ENCODE peak calls at places on chromosomes 12 and 14, in eight cellular contexts. P is lung, Z is stomach, A is aorta, C is psoas muscle, D is WERI-Rb-1, M is A549, U is neural progenitor cell. T is an unnamed sample.
A peak's percentile ranks its signal among the peaks of the same experiment; 100 is the strongest.

GRCh38 chr12:15962760-15963159 is 51.6 kb downstream of the DERA start:
- DNase-seq in Z (no peak), P (no peak), U (no peak), C (no peak), A (no peak), M (no peak), D (no peak), T (no peak)

GRCh38 chr12:13582421-13582820 is 385.9 kb downstream of the EMP1 start:
- DNase-seq in D (no peak), M (no peak), P (no peak), C (no peak), U (no peak), Z (no peak), A (no peak), T (no peak)

GRCh38 chr12:58916891-58917570 is 3.3 kb downstream of the LRIG3 start:
- DNase-seq in P (no peak), A (no peak), U (peak; percentile 38), D (no peak), M (no peak), Z (no peak), C (no peak), T (no peak)

GRCh38 chr14:48350971-48351370 is 675.6 kb upstream of the MDGA2 start:
- DNase-seq in D (no peak), P (no peak), U (no peak), M (no peak), A (no peak), C (no peak), Z (no peak), T (no peak)

GRCh38 chr14:101584049-101584859 is 23.0 kb downstream of the DIO3 start:
- DNase-seq in D (no peak), C (peak; percentile 45), Z (no peak), A (no peak), U (no peak), P (no peak), M (no peak), T (no peak)

GRCh38 chr12:121894633-121895032 is 6.0 kb downstream of the PSMD9 start:
- DNase-seq in D (peak; percentile 55), C (no peak), P (no peak), A (no peak), M (peak; percentile 49), U (peak; percentile 59), Z (no peak), T (no peak)

GRCh38 chr14:84877061-84877460 is 652.9 kb upstream of the FLRT2 start:
- DNase-seq in A (no peak), M (no peak), U (no peak), C (no peak), D (no peak), P (no peak), Z (no peak), T (no peak)

GRCh38 chr12:130715996-130716917 is at the start of gene RIMBP2:
- DNase-seq in C (no peak), A (no peak), U (peak; percentile 82), P (no peak), D (peak; percentile 86), Z (peak; percentile 14), M (no peak), T (peak; percentile 50)

GRCh38 chr14:104422301-104423223 is 157.0 kb upstream of the C14orf180 start:
- DNase-seq in M (no peak), P (no peak), Z (peak; percentile 18), D (no peak), U (no peak), A (no peak), C (no peak), T (peak; percentile 45)

GRCh38 chr12:123058980-123059379 is 78.5 kb downstream of the ARL6IP4 start:
- DNase-seq in U (no peak), D (no peak), P (no peak), Z (no peak), A (no peak), C (no peak), M (no peak), T (no peak)

GRCh38 chr12:66210840-66211239 is 21.8 kb downstream of the IRAK3 start:
- DNase-seq in P (no peak), M (no peak), D (no peak), C (no peak), Z (no peak), A (no peak), U (no peak), T (no peak)

GRCh38 chr12:110928700-110929099 is 8.3 kb upstream of the MYL2 start:
- DNase-seq in P (no peak), A (no peak), M (no peak), D (no peak), U (no peak), Z (no peak), C (no peak), T (peak; percentile 56)

GRCh38 chr12:126998747-126999285 is 1268.2 kb upstream of the TMEM132C start:
- DNase-seq in A (no peak), U (peak; percentile 87), C (no peak), M (no peak), Z (no peak), P (no peak), D (no peak), T (no peak)
- H3K27ac ChIP-seq in A (no peak overlapping the region), U (no peak overlapping the region), C (no peak overlapping the region), M (no peak overlapping the region), Z (no peak overlapping the region), P (no peak overlapping the region), D (no peak overlapping the region), T (no peak overlapping the region)

GRCh38 chr12:127621366-127621765 is 645.6 kb upstream of the TMEM132C start:
- DNase-seq in A (no peak), C (no peak), P (no peak), U (peak; percentile 16), D (no peak), M (no peak), Z (no peak), T (no peak)

GRCh38 chr12:127625372-127625771 is 641.6 kb upstream of the TMEM132C start:
- DNase-seq in P (no peak), U (no peak), Z (no peak), A (no peak), C (no peak), M (no peak), D (no peak), T (no peak)

GRCh38 chr12:127619869-127620769 is 646.9 kb upstream of the TMEM132C start:
- DNase-seq in D (peak; percentile 41), C (no peak), Z (no peak), M (no peak), A (no peak), P (no peak), U (peak; percentile 7), T (no peak)

GRCh38 chr12:127623362-127623761 is 643.6 kb upstream of the TMEM132C start:
- DNase-seq in C (no peak), D (no peak), P (no peak), Z (peak; percentile 63), U (no peak), A (no peak), M (no peak), T (no peak)

GRCh38 chr12:127620956-127621355 is 646.0 kb upstream of the TMEM132C start:
- DNase-seq in M (no peak), P (no peak), Z (no peak), D (peak; percentile 56), C (no peak), A (no peak), U (peak; percentile 33), T (no peak)
- H3K27ac ChIP-seq in M (no peak overlapping the region), P (no peak overlapping the region), Z (no peak overlapping the region), D (peak overlapping the region; percentile 29), C (no peak overlapping the region), A (peak overlapping the region; percentile 42), U (no peak overlapping the region), T (no peak overlapping the region)

GRCh38 chr12:132061641-132062430 is 82.3 kb downstream of the DDX51 start:
- DNase-seq in C (no peak), P (no peak), A (peak; percentile 70), M (no peak), U (no peak), D (no peak), Z (no peak), T (no peak)
- H3K27ac ChIP-seq in C (no peak overlapping the region), P (no peak overlapping the region), A (no peak overlapping the region), M (no peak overlapping the region), U (no peak overlapping the region), D (no peak overlapping the region), Z (no peak overlapping the region), T (no peak overlapping the region)

GRCh38 chr14:95664046-95664445 is 22.2 kb upstream of the TCL1B start:
- DNase-seq in Z (peak; percentile 51), U (no peak), P (no peak), D (no peak), A (no peak), C (no peak), M (no peak), T (no peak)

GRCh38 chr14:95663226-95663797 is 22.9 kb upstream of the TCL1B start:
- DNase-seq in D (no peak), A (no peak), C (no peak), P (no peak), Z (no peak), M (no peak), U (no peak), T (no peak)

GRCh38 chr14:95660550-95661515 is 25.4 kb upstream of the TCL1B start:
- DNase-seq in Z (no peak), A (no peak), C (no peak), U (no peak), D (no peak), M (no peak), P (no peak), T (no peak)

GRCh38 chr14:95664546-95664945 is 21.7 kb upstream of the TCL1B start:
- DNase-seq in C (no peak), D (no peak), M (no peak), Z (no peak), U (no peak), A (no peak), P (no peak), T (no peak)

GRCh38 chr14:95662376-95663186 is 23.6 kb upstream of the TCL1B start:
- DNase-seq in Z (no peak), M (no peak), C (no peak), U (no peak), A (no peak), D (no peak), P (no peak), T (no peak)
- H3K27ac ChIP-seq in Z (no peak overlapping the region), M (no peak overlapping the region), C (no peak overlapping the region), U (no peak overlapping the region), A (no peak overlapping the region), D (no peak overlapping the region), P (no peak overlapping the region), T (no peak overlapping the region)

DNA sequence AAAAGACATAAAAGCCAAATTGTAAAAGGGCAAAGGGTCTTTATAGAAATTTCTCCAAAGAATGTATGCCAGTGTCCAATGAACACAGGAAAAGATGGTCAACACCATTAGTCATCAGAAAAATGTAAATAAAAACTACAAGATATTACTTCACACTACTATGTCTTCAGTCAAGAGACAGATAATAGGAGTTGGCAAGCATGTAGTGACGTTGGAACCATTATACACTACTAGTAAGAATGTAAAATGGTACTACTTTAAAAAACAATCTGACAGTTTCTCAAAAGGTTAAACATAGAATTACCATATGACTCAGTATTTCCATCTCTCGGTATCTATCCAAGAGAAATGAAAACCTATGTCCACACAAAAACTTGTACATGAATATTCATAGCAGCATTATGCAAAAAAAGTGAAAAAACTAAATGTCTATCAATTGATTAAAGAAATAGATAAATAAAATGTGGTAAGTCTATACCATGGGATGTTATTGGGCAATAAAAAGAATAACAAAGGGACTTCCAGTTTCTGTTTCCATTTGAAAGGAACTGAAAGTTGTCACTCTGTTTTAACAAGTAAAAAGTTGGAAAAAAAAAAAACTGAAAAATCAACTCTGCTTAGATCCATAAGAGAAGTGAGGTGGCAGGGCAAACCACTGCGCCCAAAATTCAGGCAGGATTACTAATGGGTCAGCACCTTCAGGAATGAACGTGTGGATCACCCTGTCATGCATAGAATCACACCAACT is 69.8 kb downstream of the ALG10B start:
- DNase-seq in P (no peak), U (no peak), M (no peak), C (no peak), A (no peak), D (no peak), Z (no peak), T (no peak)
- H3K27ac ChIP-seq in P (no peak overlapping the region), U (no peak overlapping the region), M (no peak overlapping the region), C (no peak overlapping the region), A (no peak overlapping the region), D (no peak overlapping the region), Z (no peak overlapping the region), T (no peak overlapping the region)

GRCh38 chr12:114955414-114956014 is 271.5 kb upstream of the TBX3 start:
- DNase-seq in U (no peak), C (no peak), Z (no peak), P (no peak), D (no peak), M (no peak), A (no peak), T (no peak)
- H3K27ac ChIP-seq in U (no peak overlapping the region), C (no peak overlapping the region), Z (no peak overlapping the region), P (no peak overlapping the region), D (no peak overlapping the region), M (peak overlapping the region; percentile 53), A (no peak overlapping the region), T (no peak overlapping the region)

T was measured in coronary artery.